ENCODE peak calls at places on chromosomes 7 and 10, in four cellular contexts. One of them, this sample, is unnamed.
A peak's percentile ranks its signal among the peaks of the same experiment; 100 is the strongest.

GRCh38 chr7:50068026-50068425 is 25.0 kb downstream of the ZPBP start:
- DNase-seq in neural progenitor cell: peak; percentile 4
- DNase-seq in OCI-LY7: peak; percentile 16
- DNase-seq in HCT116: peak; percentile 31
- DNase-seq in this sample: peak; percentile 49

GRCh38 chr10:34908472-34908871 is 93.4 kb upstream of the PARD3 start:
- DNase-seq in neural progenitor cell: no peak
- DNase-seq in OCI-LY7: no peak
- DNase-seq in HCT116: no peak
- DNase-seq in this sample: no peak

GRCh38 chr7:94301024-94301588 is 93.6 kb upstream of the COL1A2 start:
- DNase-seq in neural progenitor cell: peak; percentile 80
- DNase-seq in OCI-LY7: no peak
- DNase-seq in HCT116: peak; percentile 79
- DNase-seq in this sample: peak; percentile 91

GRCh38 chr10:103710490-103710889 is 144.9 kb downstream of the SH3PXD2A start:
- DNase-seq in neural progenitor cell: no peak
- DNase-seq in OCI-LY7: no peak
- DNase-seq in HCT116: no peak
- DNase-seq in this sample: peak; percentile 65

GRCh38 chr7:150322114-150322832 is 882 bp upstream of the LRRC61 start:
- DNase-seq in neural progenitor cell: no peak
- DNase-seq in OCI-LY7: no peak
- DNase-seq in HCT116: no peak
- DNase-seq in this sample: no peak

GRCh38 chr7:29044529-29044928 is 86.4 kb upstream of the TRIL start:
- DNase-seq in neural progenitor cell: no peak
- DNase-seq in OCI-LY7: no peak
- DNase-seq in HCT116: no peak
- DNase-seq in this sample: no peak

GRCh38 chr10:11146402-11147171 is 128.9 kb downstream of the CELF2 start:
- DNase-seq in neural progenitor cell: no peak
- DNase-seq in OCI-LY7: no peak
- DNase-seq in HCT116: no peak
- DNase-seq in this sample: no peak

GRCh38 chr7:31098606-31099360 is 46.7 kb downstream of the ADCYAP1R1 start:
- DNase-seq in neural progenitor cell: no peak
- DNase-seq in OCI-LY7: no peak
- DNase-seq in HCT116: no peak
- DNase-seq in this sample: no peak

GRCh38 chr10:34826221-34826620 is 11.1 kb upstream of the PARD3 start:
- DNase-seq in neural progenitor cell: no peak
- DNase-seq in OCI-LY7: no peak
- DNase-seq in HCT116: peak; percentile 48
- DNase-seq in this sample: no peak

GRCh38 chr7:121610243-121610642 is 214.1 kb upstream of the FAM3C start:
- DNase-seq in neural progenitor cell: no peak
- DNase-seq in OCI-LY7: no peak
- DNase-seq in HCT116: no peak
- DNase-seq in this sample: no peak

GRCh38 chr7:16926283-16926682 is 44.5 kb upstream of the AGR3 start:
- DNase-seq in neural progenitor cell: peak; percentile 34
- DNase-seq in OCI-LY7: peak; percentile 2
- DNase-seq in HCT116: peak; percentile 21
- DNase-seq in this sample: peak; percentile 78

GRCh38 chr10:35574924-35575352 is 30.2 kb upstream of the GJD4 start:
- DNase-seq in neural progenitor cell: no peak
- DNase-seq in OCI-LY7: no peak
- DNase-seq in HCT116: no peak
- DNase-seq in this sample: peak; percentile 100

GRCh38 chr7:132092106-132092505 is 484.2 kb downstream of the PLXNA4 start:
- DNase-seq in neural progenitor cell: no peak
- DNase-seq in OCI-LY7: no peak
- DNase-seq in HCT116: no peak
- DNase-seq in this sample: peak; percentile 7

GRCh38 chr10:124306922-124307371 is 111.8 kb downstream of the OAT start:
- DNase-seq in neural progenitor cell: no peak
- DNase-seq in OCI-LY7: no peak
- DNase-seq in HCT116: no peak
- DNase-seq in this sample: peak; percentile 2

GRCh38 chr10:21989453-21990154 is 13.9 kb downstream of the DNAJC1 start:
- DNase-seq in neural progenitor cell: peak; percentile 83
- DNase-seq in OCI-LY7: peak; percentile 60
- DNase-seq in HCT116: peak; percentile 52
- DNase-seq in this sample: peak; percentile 58

GRCh38 chr10:45444976-45445898 is 71.2 kb downstream of the ALOX5 start:
- DNase-seq in neural progenitor cell: no peak
- DNase-seq in OCI-LY7: no peak
- DNase-seq in HCT116: no peak
- DNase-seq in this sample: no peak

GRCh38 chr10:131974034-131974817 is 7.5 kb downstream of the BNIP3 start:
- DNase-seq in neural progenitor cell: no peak
- DNase-seq in OCI-LY7: no peak
- DNase-seq in HCT116: no peak
- DNase-seq in this sample: no peak

GRCh38 chr10:16904619-16905018 is 87.4 kb upstream of the RSU1 start:
- DNase-seq in neural progenitor cell: no peak
- DNase-seq in OCI-LY7: no peak
- DNase-seq in HCT116: no peak
- DNase-seq in this sample: no peak

GRCh38 chr10:122780391-122780790 is 65.3 kb downstream of the CUZD1 start:
- DNase-seq in neural progenitor cell: no peak
- DNase-seq in OCI-LY7: no peak
- DNase-seq in HCT116: no peak
- DNase-seq in this sample: peak; percentile 52

GRCh38 chr10:34187201-34187600 is 627.9 kb downstream of the PARD3 start:
- DNase-seq in neural progenitor cell: no peak
- DNase-seq in OCI-LY7: no peak
- DNase-seq in HCT116: no peak
- DNase-seq in this sample: no peak

GRCh38 chr10:133012573-133013359 is 70.4 kb upstream of the CFAP46 start:
- DNase-seq in neural progenitor cell: no peak
- DNase-seq in OCI-LY7: no peak
- DNase-seq in HCT116: no peak
- DNase-seq in this sample: no peak

GRCh38 chr7:23717788-23718187 is 7.8 kb downstream of the STK31 start:
- DNase-seq in neural progenitor cell: no peak
- DNase-seq in OCI-LY7: no peak
- DNase-seq in HCT116: no peak
- DNase-seq in this sample: no peak

GRCh38 chr7:103025341-103025740 is 49.3 kb downstream of the FBXL13 start:
- DNase-seq in neural progenitor cell: no peak
- DNase-seq in OCI-LY7: no peak
- DNase-seq in HCT116: no peak
- DNase-seq in this sample: no peak
- H2AFZ ChIP-seq in neural progenitor cell: no peak overlapping the region
- H2AFZ ChIP-seq in OCI-LY7: no peak overlapping the region
- H2AFZ ChIP-seq in HCT116: peak overlapping the region; percentile 74
- H2AFZ ChIP-seq in this sample: no peak overlapping the region

GRCh38 chr10:93475227-93475626 is 6.9 kb downstream of the MYOF start:
- DNase-seq in neural progenitor cell: no peak
- DNase-seq in OCI-LY7: no peak
- DNase-seq in HCT116: no peak
- DNase-seq in this sample: peak; percentile 38
- TF ChIP-seq EZH2phosphoT487 in neural progenitor cell: no peak
- TF ChIP-seq EZH2phosphoT487 in OCI-LY7: no peak
- TF ChIP-seq EZH2phosphoT487 in HCT116: no peak
- TF ChIP-seq EZH2phosphoT487 in this sample: no peak

GRCh38 chr10:111319866-111320265 is 243.0 kb downstream of the ADRA2A start:
- DNase-seq in neural progenitor cell: no peak
- DNase-seq in OCI-LY7: no peak
- DNase-seq in HCT116: no peak
- DNase-seq in this sample: no peak

GRCh38 chr10:111323567-111323966 is 246.7 kb downstream of the ADRA2A start:
- DNase-seq in neural progenitor cell: peak; percentile 24
- DNase-seq in OCI-LY7: peak; percentile 23
- DNase-seq in HCT116: peak; percentile 4
- DNase-seq in this sample: peak; percentile 2
- TF ChIP-seq CTCF in neural progenitor cell: peak; percentile 50
- TF ChIP-seq CTCF in OCI-LY7: peak; percentile 47
- TF ChIP-seq CTCF in HCT116: peak; percentile 41
- TF ChIP-seq CTCF in this sample: peak; percentile 38

DNA sequence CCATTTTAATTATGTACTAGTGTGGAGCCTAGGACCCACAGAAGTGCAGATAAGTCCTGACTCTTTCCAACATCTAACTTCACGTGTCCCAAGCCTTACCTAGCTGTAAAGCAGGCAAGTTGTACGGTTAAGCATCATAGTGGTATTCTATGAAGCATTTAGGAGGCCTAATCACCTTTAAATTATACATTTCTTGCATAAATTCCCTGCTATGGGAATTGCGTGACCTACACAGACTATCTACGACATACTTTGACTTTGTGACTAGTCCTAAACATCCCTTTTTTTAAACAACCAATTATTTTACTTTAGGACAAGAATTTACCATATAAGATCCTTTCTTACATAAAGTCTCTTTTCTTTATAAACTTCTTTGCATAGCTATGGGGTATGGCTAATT is 37.7 kb upstream of the LRGUK start:
- DNase-seq in neural progenitor cell: peak; percentile 23
- DNase-seq in OCI-LY7: peak; percentile 36
- DNase-seq in HCT116: no peak
- DNase-seq in this sample: peak; percentile 7
- H2AFZ ChIP-seq in neural progenitor cell: no peak overlapping the region
- H2AFZ ChIP-seq in OCI-LY7: no peak overlapping the region
- H2AFZ ChIP-seq in HCT116: no peak overlapping the region
- H2AFZ ChIP-seq in this sample: no peak overlapping the region

GRCh38 chr7:77382532-77382931 is 33.6 kb downstream of the GSAP start:
- DNase-seq in neural progenitor cell: no peak
- DNase-seq in OCI-LY7: no peak
- DNase-seq in HCT116: no peak
- DNase-seq in this sample: no peak

GRCh38 chr7:77386165-77386824 is 29.9 kb downstream of the GSAP start:
- DNase-seq in neural progenitor cell: no peak
- DNase-seq in OCI-LY7: no peak
- DNase-seq in HCT116: no peak
- DNase-seq in this sample: no peak

GRCh38 chr7:77388055-77388454 is 28.1 kb downstream of the GSAP start:
- DNase-seq in neural progenitor cell: no peak
- DNase-seq in OCI-LY7: no peak
- DNase-seq in HCT116: no peak
- DNase-seq in this sample: no peak

GRCh38 chr7:77378584-77378983 is 37.6 kb downstream of the GSAP start:
- DNase-seq in neural progenitor cell: no peak
- DNase-seq in OCI-LY7: no peak
- DNase-seq in HCT116: no peak
- DNase-seq in this sample: no peak

DNA sequence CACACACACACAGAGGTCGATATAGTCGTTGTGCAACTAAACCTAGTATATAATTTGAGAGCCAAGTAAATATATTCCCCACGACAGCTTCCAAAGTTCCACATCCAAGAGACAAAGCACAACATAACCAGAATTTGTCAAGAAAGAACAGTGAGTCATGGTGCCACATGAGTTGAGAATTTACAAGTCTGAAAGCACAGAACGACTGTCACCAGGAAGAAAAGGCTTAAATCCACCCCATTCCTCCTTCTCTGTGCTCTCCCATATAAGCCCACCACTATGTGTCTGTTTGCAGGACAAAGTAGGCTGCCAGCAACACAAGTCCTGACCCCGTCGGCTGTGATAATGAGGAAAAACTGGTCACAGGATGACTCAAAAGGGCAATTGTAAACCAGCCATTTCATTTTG is 32.8 kb downstream of the GSAP start:
- DNase-seq in neural progenitor cell: no peak
- DNase-seq in OCI-LY7: no peak
- DNase-seq in HCT116: no peak
- DNase-seq in this sample: peak; percentile 13
- TF ChIP-seq EZH2phosphoT487 in neural progenitor cell: no peak
- TF ChIP-seq EZH2phosphoT487 in OCI-LY7: no peak
- TF ChIP-seq EZH2phosphoT487 in HCT116: no peak
- TF ChIP-seq EZH2phosphoT487 in this sample: no peak

DNA sequence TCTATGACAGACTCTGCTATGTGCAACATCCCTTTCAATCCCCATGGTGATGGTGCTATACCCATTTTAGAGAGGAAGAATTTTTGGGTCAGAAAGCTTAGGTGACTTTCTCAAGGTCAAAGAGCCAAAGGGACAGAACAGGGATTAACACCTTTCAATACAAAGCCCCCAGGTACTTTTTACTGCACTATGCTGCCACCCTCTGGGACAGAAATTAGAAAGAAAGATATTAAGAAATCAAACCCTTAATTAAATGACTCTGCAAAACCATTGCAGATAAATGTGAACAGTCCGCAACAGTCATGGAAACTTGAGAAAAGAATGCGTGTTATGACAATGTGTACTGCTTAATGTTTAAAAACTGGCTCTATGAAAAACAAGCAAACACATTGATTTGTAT is 673.7 kb downstream of the MAGI2 start:
- DNase-seq in neural progenitor cell: no peak
- DNase-seq in OCI-LY7: no peak
- DNase-seq in HCT116: no peak
- DNase-seq in this sample: no peak
- TF ChIP-seq CTCF in neural progenitor cell: no peak
- TF ChIP-seq CTCF in OCI-LY7: peak; percentile 52
- TF ChIP-seq CTCF in HCT116: peak; percentile 7
- TF ChIP-seq CTCF in this sample: peak; percentile 44

GRCh38 chr10:46524471-46525176 is 31.8 kb downstream of the GPRIN2 start:
- DNase-seq in neural progenitor cell: peak; percentile 39
- DNase-seq in OCI-LY7: no peak
- DNase-seq in HCT116: peak; percentile 21
- DNase-seq in this sample: peak; percentile 77
- H2AFZ ChIP-seq in neural progenitor cell: no peak overlapping the region
- H2AFZ ChIP-seq in OCI-LY7: no peak overlapping the region
- H2AFZ ChIP-seq in HCT116: peak overlapping the region; percentile 79
- H2AFZ ChIP-seq in this sample: peak overlapping the region; percentile 71

DNA sequence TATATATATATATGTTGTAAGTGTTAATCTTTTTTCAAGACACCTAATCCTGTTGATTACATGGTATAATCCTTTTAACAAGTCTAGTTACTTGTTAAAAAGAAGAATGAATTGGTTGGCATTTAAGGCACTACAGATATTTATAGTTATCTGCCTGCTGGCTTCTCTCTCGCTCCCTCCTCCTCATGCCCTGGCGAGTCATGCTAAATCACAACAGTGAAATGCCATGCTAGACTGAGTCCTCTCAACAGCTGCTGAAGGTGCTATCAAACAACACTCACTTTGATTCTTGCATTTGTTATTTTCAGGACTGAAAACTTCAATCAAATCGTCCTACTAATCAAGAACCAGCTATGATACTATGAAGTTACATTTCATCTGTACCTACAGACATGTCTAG is 15.4 kb downstream of the NRAP start:
- DNase-seq in neural progenitor cell: no peak
- DNase-seq in OCI-LY7: no peak
- DNase-seq in HCT116: no peak
- DNase-seq in this sample: peak; percentile 12
- TF ChIP-seq EZH2phosphoT487 in neural progenitor cell: no peak
- TF ChIP-seq EZH2phosphoT487 in OCI-LY7: no peak
- TF ChIP-seq EZH2phosphoT487 in HCT116: no peak
- TF ChIP-seq EZH2phosphoT487 in this sample: no peak

This sample was measured in PC-3.